ENCODE peak calls at places on chromosome 2, in eight cellular contexts. O is heart left ventricle, X is PC-3, H is GM23338, L is lower leg skin, F is fibroblast of lung, Y is fibroblast of villous mesenchyme, G is hepatocyte. E is an unnamed sample.

GRCh38 chr2:182360012-182360662 is 66.7 kb downstream of the PDE1A start:
- DNase-seq in H (no peak), G (peak; percentile 14), O (peak; percentile 27), Y (peak; percentile 80), L (no peak), X (peak; percentile 15), F (peak; percentile 64), E (no peak)

GRCh38 chr2:158319269-158319668 is 137.3 kb downstream of the CCDC148 start:
- DNase-seq in O (no peak), L (no peak), X (no peak), G (no peak), H (peak; percentile 60), Y (no peak), F (no peak), E (no peak)

GRCh38 chr2:621303-622099 is 55.7 kb downstream of the TMEM18 start:
- DNase-seq in Y (no peak), G (no peak), H (no peak), L (peak; percentile 76), O (no peak), X (no peak), F (no peak), E (no peak)

GRCh38 chr2:37549598-37549997 is 121.8 kb downstream of the CDC42EP3 start:
- DNase-seq in X (no peak), O (no peak), H (no peak), L (no peak), G (no peak), Y (no peak), F (no peak), E (no peak)

GRCh38 chr2:218585541-218585940 is 16.9 kb downstream of the CNOT9 start:
- DNase-seq in Y (no peak), H (no peak), G (no peak), X (no peak), L (no peak), F (no peak), O (no peak), E (no peak)

GRCh38 chr2:168740360-168740759 is 62.1 kb upstream of the NOSTRIN start:
- DNase-seq in X (no peak), Y (no peak), H (no peak), G (no peak), L (no peak), O (no peak), F (peak; percentile 61), E (no peak)

GRCh38 chr2:119367472-119368099 is 809 bp downstream of the DBI start:
- DNase-seq in H (peak; percentile 80), O (peak; percentile 74), X (peak; percentile 37), G (peak; percentile 76), Y (peak; percentile 20), F (peak; percentile 8), L (peak; percentile 91), E (no peak)

GRCh38 chr2:183243760-183244159 is 119.5 kb downstream of the NUP35 start:
- DNase-seq in X (no peak), F (no peak), L (no peak), O (no peak), G (no peak), Y (no peak), H (no peak), E (no peak)

GRCh38 chr2:237222178-237222577 is 136.5 kb downstream of the COPS8 start:
- DNase-seq in O (no peak), Y (peak; percentile 74), G (no peak), L (no peak), F (peak; percentile 98), H (no peak), X (peak; percentile 41), E (peak; percentile 94)

GRCh38 chr2:231632559-231633142 is 40.0 kb downstream of the TEX44 start:
- DNase-seq in G (no peak), O (no peak), Y (peak; percentile 88), X (no peak), L (no peak), H (no peak), F (peak; percentile 72), E (no peak)

GRCh38 chr2:96839875-96840850 is 3.7 kb downstream of the ANKRD23 start:
- DNase-seq in Y (no peak), L (no peak), H (no peak), O (no peak), X (no peak), F (no peak), G (no peak), E (no peak)
- H3K4me3 ChIP-seq in Y (no peak overlapping the region), L (no peak overlapping the region), H (no peak overlapping the region), O (no peak overlapping the region), X (no peak overlapping the region), F (no peak overlapping the region), G (no peak overlapping the region), E (no peak overlapping the region)

GRCh38 chr2:230131366-230131765 is 62.6 kb upstream of the SLC16A14 start:
- DNase-seq in L (no peak), H (no peak), F (no peak), O (no peak), X (no peak), Y (no peak), G (no peak), E (no peak)

GRCh38 chr2:230128943-230129342 is 60.2 kb upstream of the SLC16A14 start:
- DNase-seq in H (no peak), X (no peak), L (no peak), G (no peak), O (peak; percentile 12), F (peak; percentile 61), Y (peak; percentile 88), E (peak; percentile 16)

GRCh38 chr2:230124792-230125452 is 56.2 kb upstream of the SLC16A14 start:
- DNase-seq in H (no peak), G (no peak), Y (no peak), O (peak; percentile 14), F (no peak), X (no peak), L (no peak), E (no peak)

GRCh38 chr2:230130668-230131364 is 62.1 kb upstream of the SLC16A14 start:
- DNase-seq in G (peak; percentile 25), F (peak; percentile 80), X (no peak), L (peak; percentile 90), H (no peak), Y (peak; percentile 93), O (peak; percentile 68), E (no peak)

DNA sequence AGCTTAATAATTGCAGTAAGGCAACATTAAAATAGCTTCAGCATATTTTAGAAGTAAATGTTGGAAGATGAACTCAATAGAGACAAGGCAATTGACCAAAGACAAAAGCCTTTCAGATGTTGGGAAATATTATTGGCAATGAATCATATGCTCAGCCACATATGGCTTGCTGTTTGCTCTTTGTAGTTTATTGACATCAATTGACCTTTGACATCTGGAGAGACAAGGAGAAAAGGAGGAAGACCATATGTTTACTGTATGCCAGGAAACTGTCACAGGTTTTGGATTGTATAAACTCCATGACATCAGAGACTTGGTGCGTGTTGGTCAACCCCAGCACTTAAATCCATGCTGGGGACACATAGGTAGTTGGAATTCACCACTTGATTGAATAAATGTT is 60.6 kb upstream of the SLC16A14 start:
- DNase-seq in L (no peak), Y (peak; percentile 61), F (no peak), G (no peak), O (no peak), X (no peak), H (no peak), E (no peak)
- H3K4me3 ChIP-seq in L (no peak overlapping the region), Y (peak overlapping the region; percentile 26), F (peak overlapping the region; percentile 6), G (no peak overlapping the region), O (no peak overlapping the region), X (no peak overlapping the region), H (no peak overlapping the region), E (no peak overlapping the region)

DNA sequence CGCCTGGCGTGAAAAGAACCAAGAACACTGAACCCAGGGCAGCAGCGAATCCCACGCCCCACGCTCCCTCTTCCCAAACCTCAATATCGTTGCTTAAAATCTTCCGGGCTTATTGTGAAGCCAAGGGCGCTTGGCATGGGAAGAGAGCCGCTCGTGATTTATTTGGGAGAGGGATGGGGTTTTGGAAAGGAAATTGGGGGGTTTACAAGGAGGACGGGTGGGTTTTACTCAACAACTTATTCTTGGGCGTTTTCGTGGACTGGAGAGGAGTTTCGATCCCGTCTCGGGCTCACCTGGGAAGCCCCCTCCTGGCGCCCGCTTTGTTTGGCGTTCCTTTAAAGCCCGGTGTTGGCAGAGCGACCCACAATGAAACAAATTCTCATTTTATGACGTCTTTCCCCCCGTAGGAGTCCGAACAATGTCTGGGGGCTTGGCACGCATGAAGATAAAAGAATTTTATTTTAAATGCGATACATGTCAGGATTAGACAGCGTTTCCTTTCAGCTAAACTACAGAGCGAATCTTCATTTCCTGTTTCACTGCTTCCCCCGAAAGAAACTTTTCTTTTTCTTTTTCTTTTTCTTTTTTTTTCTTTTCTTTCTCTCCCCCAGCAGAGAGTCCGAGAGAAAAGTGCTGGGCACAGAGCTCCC is 135.3 kb downstream of the INSIG2 start:
- DNase-seq in F (peak; percentile 22), O (no peak), H (peak; percentile 63), X (no peak), L (no peak), G (no peak), Y (no peak), E (no peak)
- H3K4me3 ChIP-seq in F (peak overlapping the region; percentile 53), O (peak overlapping the region; percentile 43), H (peak overlapping the region; percentile 70), X (no peak overlapping the region), L (no peak overlapping the region), G (peak overlapping the region; percentile 11), Y (peak overlapping the region; percentile 41), E (peak overlapping the region; percentile 41)

GRCh38 chr2:102238039-102238756 is 51.4 kb downstream of the IL1RL2 start:
- DNase-seq in G (no peak), L (no peak), O (no peak), H (no peak), Y (peak; percentile 88), F (peak; percentile 23), X (no peak), E (no peak)
- H3K4me3 ChIP-seq in G (no peak overlapping the region), L (no peak overlapping the region), O (no peak overlapping the region), H (no peak overlapping the region), Y (no peak overlapping the region), F (no peak overlapping the region), X (no peak overlapping the region), E (no peak overlapping the region)

GRCh38 chr2:79016315-79016714 is 9.2 kb upstream of the REG3G start:
- DNase-seq in Y (no peak), L (no peak), H (no peak), X (no peak), F (no peak), G (no peak), O (no peak), E (no peak)

GRCh38 chr2:79009388-79009787 is 16.1 kb upstream of the REG3G start:
- DNase-seq in G (no peak), X (no peak), L (no peak), H (no peak), Y (no peak), F (no peak), O (no peak), E (no peak)

GRCh38 chr2:79013629-79014028 is 11.9 kb upstream of the REG3G start:
- DNase-seq in F (no peak), O (no peak), G (no peak), X (no peak), H (no peak), Y (no peak), L (no peak), E (no peak)

DNA sequence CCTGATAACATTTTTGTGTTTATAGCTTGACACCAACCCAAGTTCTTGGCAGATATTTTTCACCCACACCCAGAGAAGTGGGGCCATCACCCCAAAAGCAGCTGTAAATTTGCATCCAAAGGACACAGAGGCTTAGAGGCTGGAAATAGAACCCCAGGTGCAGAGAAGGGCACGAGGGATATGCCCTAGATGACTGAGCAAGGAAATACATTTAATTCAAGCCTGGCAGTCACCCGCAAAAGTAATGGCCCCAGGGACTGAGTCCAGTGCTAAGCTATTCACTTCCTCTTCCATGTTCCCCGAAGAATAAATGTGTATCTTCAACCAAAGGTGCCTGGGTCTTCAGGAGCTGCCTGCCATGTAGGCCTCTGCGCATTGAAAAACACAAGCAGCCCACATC is 14.0 kb upstream of the REG3G start:
- DNase-seq in H (no peak), O (no peak), L (no peak), G (no peak), X (no peak), Y (no peak), F (no peak), E (no peak)
- H3K4me3 ChIP-seq in H (no peak overlapping the region), O (no peak overlapping the region), L (no peak overlapping the region), G (no peak overlapping the region), X (no peak overlapping the region), Y (no peak overlapping the region), F (no peak overlapping the region), E (no peak overlapping the region)

E was measured in astrocyte of the cerebellum.